ENCODE peak calls at places on chromosomes 12 and 14, in five cellular contexts. One of them, this sample, is unnamed.

GRCh38 chr12:48831257-48831656 is 13.0 kb downstream of the CACNB3 start:
- DNase-seq in AG09309: no peak
- DNase-seq in mucosa of descending colon: no peak
- DNase-seq in foreskin fibroblast: no peak
- DNase-seq in CD8-positive, alpha-beta memory T cell: no peak
- DNase-seq in this sample: no peak

GRCh38 chr14:64817631-64818030 is 62.1 kb downstream of the SPTB start:
- DNase-seq in AG09309: no peak
- DNase-seq in mucosa of descending colon: no peak
- DNase-seq in foreskin fibroblast: no peak
- DNase-seq in CD8-positive, alpha-beta memory T cell: no peak
- DNase-seq in this sample: no peak

GRCh38 chr12:106045251-106045674 is 93.5 kb downstream of the NUAK1 start:
- DNase-seq in AG09309: no peak
- DNase-seq in mucosa of descending colon: no peak
- DNase-seq in foreskin fibroblast: no peak
- DNase-seq in CD8-positive, alpha-beta memory T cell: no peak
- DNase-seq in this sample: no peak

GRCh38 chr12:132600048-132601032 is 10.0 kb downstream of the LRCOL1 start:
- DNase-seq in AG09309: no peak
- DNase-seq in mucosa of descending colon: peak; percentile 75
- DNase-seq in foreskin fibroblast: peak; percentile 65
- DNase-seq in CD8-positive, alpha-beta memory T cell: no peak
- DNase-seq in this sample: no peak

GRCh38 chr12:121678721-121679300 is 9.4 kb upstream of the MORN3 start:
- DNase-seq in AG09309: no peak
- DNase-seq in mucosa of descending colon: no peak
- DNase-seq in foreskin fibroblast: no peak
- DNase-seq in CD8-positive, alpha-beta memory T cell: no peak
- DNase-seq in this sample: no peak

GRCh38 chr12:52036587-52037171 is 14.6 kb upstream of the NR4A1 start:
- DNase-seq in AG09309: no peak
- DNase-seq in mucosa of descending colon: peak; percentile 93
- DNase-seq in foreskin fibroblast: peak; percentile 69
- DNase-seq in CD8-positive, alpha-beta memory T cell: peak; percentile 89
- DNase-seq in this sample: no peak

GRCh38 chr14:58824106-58824505 is 186.3 kb downstream of the DACT1 start:
- DNase-seq in AG09309: no peak
- DNase-seq in mucosa of descending colon: no peak
- DNase-seq in foreskin fibroblast: peak; percentile 20
- DNase-seq in CD8-positive, alpha-beta memory T cell: no peak
- DNase-seq in this sample: no peak

GRCh38 chr12:3604750-3605638 is 114.0 kb downstream of the PRMT8 start:
- DNase-seq in AG09309: no peak
- DNase-seq in mucosa of descending colon: peak; percentile 61
- DNase-seq in foreskin fibroblast: peak; percentile 4
- DNase-seq in CD8-positive, alpha-beta memory T cell: no peak
- DNase-seq in this sample: no peak

GRCh38 chr14:37985826-37986470 is 221.8 kb upstream of the SSTR1 start:
- DNase-seq in AG09309: peak; percentile 27
- DNase-seq in mucosa of descending colon: peak; percentile 59
- DNase-seq in foreskin fibroblast: peak; percentile 24
- DNase-seq in CD8-positive, alpha-beta memory T cell: peak; percentile 20
- DNase-seq in this sample: peak; percentile 50

GRCh38 chr12:89348894-89349669 is 3.2 kb downstream of the DUSP6 start:
- DNase-seq in AG09309: no peak
- DNase-seq in mucosa of descending colon: no peak
- DNase-seq in foreskin fibroblast: no peak
- DNase-seq in CD8-positive, alpha-beta memory T cell: no peak
- DNase-seq in this sample: no peak

GRCh38 chr12:57111046-57111698 is at the start of gene STAT6:
- DNase-seq in AG09309: peak; percentile 67
- DNase-seq in mucosa of descending colon: peak; percentile 93
- DNase-seq in foreskin fibroblast: peak; percentile 88
- DNase-seq in CD8-positive, alpha-beta memory T cell: peak; percentile 79
- DNase-seq in this sample: peak; percentile 87

GRCh38 chr12:57116580-57117281 is 5.6 kb upstream of the STAT6 start:
- DNase-seq in AG09309: no peak
- DNase-seq in mucosa of descending colon: no peak
- DNase-seq in foreskin fibroblast: no peak
- DNase-seq in CD8-positive, alpha-beta memory T cell: no peak
- DNase-seq in this sample: no peak

GRCh38 chr12:57109207-57110160 is 1.7 kb downstream of the STAT6 start:
- DNase-seq in AG09309: no peak
- DNase-seq in mucosa of descending colon: no peak
- DNase-seq in foreskin fibroblast: no peak
- DNase-seq in CD8-positive, alpha-beta memory T cell: no peak
- DNase-seq in this sample: no peak

GRCh38 chr12:57110189-57111045 is 745 bp downstream of the STAT6 start:
- DNase-seq in AG09309: no peak
- DNase-seq in mucosa of descending colon: peak; percentile 89
- DNase-seq in foreskin fibroblast: peak; percentile 63
- DNase-seq in CD8-positive, alpha-beta memory T cell: peak; percentile 74
- DNase-seq in this sample: peak; percentile 80

GRCh38 chr12:57112492-57113294 is 1.5 kb upstream of the STAT6 start:
- DNase-seq in AG09309: no peak
- DNase-seq in mucosa of descending colon: peak; percentile 95
- DNase-seq in foreskin fibroblast: no peak
- DNase-seq in CD8-positive, alpha-beta memory T cell: no peak
- DNase-seq in this sample: peak; percentile 89
- H3K4me3 ChIP-seq in AG09309: peak overlapping the region; percentile 86
- H3K4me3 ChIP-seq in mucosa of descending colon: no peak overlapping the region
- H3K4me3 ChIP-seq in foreskin fibroblast: peak overlapping the region; percentile 85
- H3K4me3 ChIP-seq in CD8-positive, alpha-beta memory T cell: peak overlapping the region; percentile 99
- H3K4me3 ChIP-seq in this sample: peak overlapping the region; percentile 93

GRCh38 chr14:61369097-61369496 is 47.7 kb downstream of the PRKCH start:
- DNase-seq in AG09309: no peak
- DNase-seq in mucosa of descending colon: no peak
- DNase-seq in foreskin fibroblast: no peak
- DNase-seq in CD8-positive, alpha-beta memory T cell: no peak
- DNase-seq in this sample: no peak
- H3K4me3 ChIP-seq in AG09309: no peak overlapping the region
- H3K4me3 ChIP-seq in mucosa of descending colon: no peak overlapping the region
- H3K4me3 ChIP-seq in foreskin fibroblast: no peak overlapping the region
- H3K4me3 ChIP-seq in CD8-positive, alpha-beta memory T cell: peak overlapping the region; percentile 21
- H3K4me3 ChIP-seq in this sample: no peak overlapping the region

DNA sequence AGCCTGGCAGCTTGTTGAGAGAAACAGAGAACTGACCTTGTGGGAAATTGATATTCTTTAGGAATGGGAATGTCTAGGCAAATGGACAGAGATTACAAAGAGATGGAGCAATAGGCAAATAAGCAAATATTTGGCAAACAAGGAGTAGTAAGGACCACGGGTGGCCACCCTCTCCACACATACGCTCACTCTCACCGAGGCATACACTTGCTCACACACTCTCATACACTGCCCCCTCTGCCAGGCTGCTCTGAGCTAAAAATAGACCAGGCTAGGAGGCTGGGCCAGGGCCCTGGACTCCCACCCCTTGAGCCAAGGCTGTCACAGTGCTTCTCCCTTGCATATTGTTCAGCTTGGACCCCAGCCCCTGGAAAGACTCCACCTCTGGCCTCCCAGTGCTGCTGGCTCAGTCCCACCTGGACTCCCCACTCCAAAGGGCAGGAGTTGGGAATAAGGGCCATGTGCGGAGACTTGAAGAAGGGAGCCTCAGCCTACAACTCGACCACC is 1.1 kb downstream of the PPP1R1A start:
- DNase-seq in AG09309: no peak
- DNase-seq in mucosa of descending colon: no peak
- DNase-seq in foreskin fibroblast: no peak
- DNase-seq in CD8-positive, alpha-beta memory T cell: no peak
- DNase-seq in this sample: no peak
- H3K4me3 ChIP-seq in AG09309: no peak overlapping the region
- H3K4me3 ChIP-seq in mucosa of descending colon: no peak overlapping the region
- H3K4me3 ChIP-seq in foreskin fibroblast: no peak overlapping the region
- H3K4me3 ChIP-seq in CD8-positive, alpha-beta memory T cell: no peak overlapping the region
- H3K4me3 ChIP-seq in this sample: no peak overlapping the region

DNA sequence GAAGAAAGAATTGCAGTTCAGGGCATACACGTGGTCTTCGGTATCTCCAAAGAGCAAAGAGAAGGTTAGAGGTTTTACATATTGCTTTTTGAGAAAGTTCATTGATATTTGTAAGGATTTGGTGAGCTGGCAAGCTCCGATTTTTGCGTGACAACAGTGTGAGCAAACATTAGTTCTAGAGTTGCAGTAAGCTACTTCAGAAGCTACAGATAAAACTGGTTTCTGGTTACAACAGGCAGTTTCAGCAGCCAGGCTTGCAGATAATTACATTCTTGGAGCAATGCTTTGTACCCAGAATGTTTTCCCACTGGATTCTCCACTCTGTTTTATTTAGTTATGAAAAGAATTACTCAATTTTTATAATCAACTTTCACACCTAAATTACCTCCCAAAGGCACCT is 28.2 kb downstream of the KLRK1 start:
- DNase-seq in AG09309: no peak
- DNase-seq in mucosa of descending colon: no peak
- DNase-seq in foreskin fibroblast: peak; percentile 39
- DNase-seq in CD8-positive, alpha-beta memory T cell: no peak
- DNase-seq in this sample: no peak
- H3K4me3 ChIP-seq in AG09309: no peak overlapping the region
- H3K4me3 ChIP-seq in mucosa of descending colon: no peak overlapping the region
- H3K4me3 ChIP-seq in foreskin fibroblast: no peak overlapping the region
- H3K4me3 ChIP-seq in CD8-positive, alpha-beta memory T cell: no peak overlapping the region
- H3K4me3 ChIP-seq in this sample: no peak overlapping the region